ENCODE peak calls at places on chromosome 19, in five cellular contexts. D is GM06990, B is cardiac muscle cell, O is thoracic aorta, E is mucosa of descending colon. W is an unnamed sample. For H3K36me3, the result is how much of the 10 kb centered on the place peaks cover.

GRCh38 chr19:46861691-46862503 is 1.1 kb downstream of the ARHGAP35 start:
- DNase-seq in B (no peak), E (peak), D (peak), O (no peak), W (no peak)

GRCh38 chr19:39276740-39277139 is 8.5 kb downstream of the IFNL2 start:
- DNase-seq in O (no peak), B (no peak), D (no peak), E (no peak), W (no peak)

GRCh38 chr19:6374179-6374709 is 1.5 kb downstream of the PSPN start:
- DNase-seq in D (no peak), O (no peak), E (peak), B (no peak), W (no peak)

GRCh38 chr19:50325310-50326100 is 3.7 kb downstream of the KCNC3 start:
- DNase-seq in D (peak), O (no peak), B (peak), E (peak), W (no peak)

GRCh38 chr19:12202250-12202649 is 39.4 kb downstream of the ZNF136 start:
- DNase-seq in E (peak), O (no peak), D (no peak), B (peak), W (no peak)

GRCh38 chr19:32935629-32936028 is 36.1 kb downstream of the CEP89 start:
- DNase-seq in O (no peak), D (no peak), E (no peak), B (no peak), W (no peak)

GRCh38 chr19:4389511-4390016 is 10.8 kb downstream of the SH3GL1 start:
- DNase-seq in D (no peak), E (no peak), B (no peak), O (no peak), W (no peak)

GRCh38 chr19:36963262-36963661 is 47.1 kb downstream of the ZNF568 start:
- DNase-seq in O (no peak), D (no peak), E (no peak), B (no peak), W (no peak)

GRCh38 chr19:29211562-29212416 is 1.2 kb downstream of the UQCRFS1 start:
- DNase-seq in B (peak), O (no peak), D (no peak), E (no peak), W (no peak)

GRCh38 chr19:31135841-31136240 is 213.4 kb downstream of the TSHZ3 start:
- DNase-seq in O (no peak), D (no peak), B (no peak), E (no peak), W (no peak)

GRCh38 chr19:18924684-18925213 is 5.2 kb downstream of the DDX49 start:
- DNase-seq in B (no peak), D (no peak), O (no peak), E (no peak), W (no peak)
- H3K36me3 ChIP-seq in B (under half), D (under half), O (half or more), E (under half), W (half or more)

DNA sequence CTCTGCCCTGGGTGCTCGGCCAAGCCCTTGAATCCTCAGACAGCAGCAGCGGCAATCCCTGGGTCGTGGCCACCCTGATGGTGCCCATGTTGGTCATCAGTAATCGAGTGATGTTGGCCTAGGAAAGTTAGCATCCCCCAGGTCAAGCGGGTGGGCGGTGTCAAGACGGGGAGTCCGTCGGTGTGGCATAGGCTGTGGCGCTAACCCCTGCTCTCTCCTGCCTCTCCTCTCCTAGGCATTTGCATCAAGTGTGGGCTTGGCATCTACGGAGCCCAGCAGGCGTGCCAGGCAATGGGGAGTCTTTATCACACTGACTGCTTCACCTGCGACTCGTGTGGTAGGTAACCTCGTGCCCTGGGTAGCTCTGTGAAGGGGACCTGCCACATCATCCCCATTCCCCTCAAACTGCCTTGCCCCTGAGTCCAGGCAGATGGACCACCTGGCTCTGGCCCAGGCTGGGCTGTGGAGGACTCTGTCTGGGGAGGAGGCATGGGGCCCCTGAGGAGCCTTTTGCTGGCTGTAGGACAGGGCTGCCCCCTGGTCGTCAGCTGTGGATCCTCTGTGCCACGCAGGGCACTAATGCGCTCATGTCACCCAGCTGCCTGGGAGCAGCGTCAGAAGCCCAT is 8.7 kb downstream of the WTIP start:
- DNase-seq in D (no peak), O (no peak), B (no peak), E (no peak), W (no peak)
- H3K36me3 ChIP-seq in D (under half), O (under half), B (under half), E (under half), W (half or more)

DNA sequence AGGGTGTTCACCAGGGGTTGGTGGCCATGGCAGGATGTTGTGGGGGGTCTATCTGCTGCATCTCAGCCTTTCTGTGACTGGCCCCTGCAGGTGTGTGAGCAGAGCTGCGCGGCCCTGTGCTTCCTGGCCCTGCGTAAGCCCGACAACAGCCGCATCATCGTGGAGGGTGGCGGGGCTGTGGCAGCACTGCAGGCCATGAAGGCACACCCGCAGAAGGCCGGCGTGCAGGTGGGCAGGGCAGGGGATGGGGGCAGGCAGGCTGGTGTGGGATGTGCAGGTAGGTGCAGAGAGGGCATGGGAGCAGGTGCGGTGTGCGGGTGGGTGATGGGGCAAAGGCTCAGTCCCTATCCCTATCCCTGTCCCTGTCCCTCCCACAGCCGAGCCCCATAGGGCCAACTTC is 8.1 kb upstream of the SLC25A42 start:
- DNase-seq in D (no peak), B (no peak), E (no peak), O (no peak), W (no peak)
- H3K36me3 ChIP-seq in D (under half), B (under half), E (under half), O (under half), W (half or more)

GRCh38 chr19:7400815-7401214 is 52.1 kb downstream of the ARHGEF18 start:
- DNase-seq in O (no peak), D (no peak), B (no peak), E (no peak), W (no peak)

GRCh38 chr19:7395793-7396192 is 47.1 kb downstream of the ARHGEF18 start:
- DNase-seq in E (no peak), D (no peak), B (peak), O (no peak), W (no peak)

GRCh38 chr19:7397687-7398086 is 49.0 kb downstream of the ARHGEF18 start:
- DNase-seq in D (no peak), B (peak), O (no peak), E (no peak), W (peak)

DNA sequence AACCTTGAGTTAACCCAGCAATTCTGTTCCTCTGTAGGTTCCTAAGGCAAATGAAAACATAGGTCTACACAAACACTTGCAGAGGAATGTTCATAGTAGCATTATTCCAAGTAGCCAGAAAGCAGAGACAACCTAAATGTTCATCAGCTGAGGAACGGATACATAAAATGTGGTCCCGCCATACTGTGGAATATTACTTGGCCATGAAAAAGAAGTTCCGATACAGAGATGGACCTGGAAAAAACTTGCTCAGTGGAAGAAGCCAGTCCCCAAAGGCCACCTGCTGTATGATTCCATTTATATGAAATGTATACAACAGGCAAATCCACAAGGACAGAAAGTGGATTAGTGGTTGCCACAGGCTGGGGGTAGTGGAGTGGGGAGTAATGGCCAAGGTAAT is 53.0 kb downstream of the ARHGEF18 start:
- DNase-seq in O (no peak), E (no peak), B (no peak), D (no peak), W (no peak)
- H3K36me3 ChIP-seq in O (under half), E (under half), B (under half), D (under half), W (under half)

DNA sequence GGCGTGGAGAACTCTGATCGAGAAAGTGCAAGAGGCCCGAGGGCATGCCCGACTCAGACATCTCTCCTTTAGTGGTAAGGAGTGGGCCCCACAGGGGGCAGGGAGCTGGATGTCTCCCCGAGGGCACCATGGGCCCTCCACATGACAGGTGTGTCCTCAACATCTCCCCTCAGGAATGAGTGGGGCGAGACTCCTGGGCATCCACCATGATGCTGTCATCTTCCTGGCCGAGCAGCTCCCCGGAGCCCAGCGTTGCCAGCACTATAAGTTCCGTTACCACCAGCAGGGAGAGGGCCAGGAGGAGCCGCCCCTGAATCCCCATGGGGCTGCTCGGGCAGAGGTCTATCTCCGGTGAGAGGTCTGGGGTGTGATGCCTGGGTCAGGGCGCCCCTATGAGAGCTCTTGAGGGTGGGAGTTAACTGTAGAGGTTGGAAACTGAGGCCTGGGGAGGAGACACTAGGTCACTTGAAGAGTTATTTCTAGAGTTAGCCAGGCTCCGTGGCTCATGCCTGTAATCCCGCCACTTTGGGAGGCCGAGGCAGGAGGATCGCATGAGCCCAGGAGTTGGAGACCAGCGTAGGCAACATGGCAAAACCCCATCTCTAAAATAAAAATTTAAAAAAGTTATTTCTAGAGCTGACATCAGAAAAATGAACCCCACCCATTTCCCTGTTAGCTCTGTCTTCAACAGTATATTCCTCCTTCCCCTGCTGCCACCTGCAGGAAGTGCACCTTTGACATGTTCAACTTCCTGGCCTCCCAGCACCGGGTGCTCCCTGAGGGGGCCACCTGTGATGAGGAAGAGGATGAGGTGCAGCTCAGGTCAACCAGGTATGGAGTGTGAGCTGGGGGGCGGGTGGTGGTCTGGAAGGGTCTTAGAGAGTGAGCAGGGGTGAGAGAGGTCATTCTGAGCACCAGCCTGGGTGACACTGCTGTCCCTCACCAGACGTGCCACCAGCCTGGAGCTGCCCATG is 5.1 kb downstream of the IGFLR1 start:
- DNase-seq in D (no peak), E (no peak), B (no peak), O (no peak), W (no peak)
- H3K36me3 ChIP-seq in D (under half), E (under half), B (under half), O (under half), W (half or more)

GRCh38 chr19:20640023-20640422 is 21.3 kb downstream of the ZNF626 start:
- DNase-seq in D (no peak), O (no peak), E (no peak), B (no peak), W (no peak)

GRCh38 chr19:20640545-20640944 is 20.8 kb downstream of the ZNF626 start:
- DNase-seq in B (no peak), O (no peak), D (no peak), E (no peak), W (no peak)
- H3K36me3 ChIP-seq in B (under half), O (half or more), D (under half), E (under half), W (under half)

GRCh38 chr19:1253514-1254080 is 5.2 kb downstream of the MIDN start:
- DNase-seq in E (peak), O (no peak), D (no peak), B (no peak), W (peak)

GRCh38 chr19:1252818-1253513 is 4.6 kb downstream of the MIDN start:
- DNase-seq in B (peak), E (peak), D (peak), O (peak), W (peak)

GRCh38 chr19:1251503-1252220 is 3.3 kb downstream of the MIDN start:
- DNase-seq in D (peak), B (no peak), E (peak), O (no peak), W (no peak)

GRCh38 chr19:1251233-1251502 is 2.8 kb downstream of the MIDN start:
- DNase-seq in E (no peak), D (no peak), B (peak), O (no peak), W (peak)

GRCh38 chr19:1252221-1252817 is 3.9 kb downstream of the MIDN start:
- DNase-seq in O (peak), D (peak), E (peak), B (peak), W (peak)
- H3K36me3 ChIP-seq in O (under half), D (under half), E (under half), B (under half), W (half or more)

DNA sequence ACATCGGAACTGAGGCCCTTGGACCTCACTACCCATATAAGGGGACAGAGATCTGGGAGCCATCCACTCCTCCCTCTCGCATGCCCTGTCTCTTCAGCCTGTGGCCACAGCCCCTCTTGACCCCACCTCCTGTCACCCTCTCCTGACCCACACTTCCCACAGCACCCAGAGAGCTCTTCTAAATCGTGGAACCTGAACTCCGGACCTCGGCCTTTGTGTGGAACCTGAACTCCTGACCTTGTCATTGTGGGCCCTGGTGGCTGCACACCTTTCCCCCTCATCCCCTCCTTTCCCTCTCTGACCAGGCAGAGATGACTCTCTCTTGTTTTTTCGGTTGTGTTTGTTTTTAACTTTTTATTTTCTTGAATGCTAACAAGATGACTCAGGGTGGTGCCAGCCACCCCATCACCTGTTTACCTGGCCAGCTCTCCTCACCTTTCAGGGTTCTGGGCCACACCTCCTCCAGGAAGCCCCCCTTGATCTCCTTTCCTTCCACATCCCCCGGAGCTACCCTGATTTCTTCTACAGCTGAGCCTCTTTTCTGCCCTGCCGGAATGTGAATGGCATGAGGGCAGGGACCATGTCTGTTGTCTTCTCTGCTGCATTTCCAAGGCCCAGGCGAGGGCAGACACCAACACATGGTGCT is 5.1 kb downstream of the MRPL4 start:
- DNase-seq in B (no peak), E (no peak), D (no peak), O (no peak), W (no peak)
- H3K36me3 ChIP-seq in B (under half), E (under half), D (under half), O (under half), W (half or more)

DNA sequence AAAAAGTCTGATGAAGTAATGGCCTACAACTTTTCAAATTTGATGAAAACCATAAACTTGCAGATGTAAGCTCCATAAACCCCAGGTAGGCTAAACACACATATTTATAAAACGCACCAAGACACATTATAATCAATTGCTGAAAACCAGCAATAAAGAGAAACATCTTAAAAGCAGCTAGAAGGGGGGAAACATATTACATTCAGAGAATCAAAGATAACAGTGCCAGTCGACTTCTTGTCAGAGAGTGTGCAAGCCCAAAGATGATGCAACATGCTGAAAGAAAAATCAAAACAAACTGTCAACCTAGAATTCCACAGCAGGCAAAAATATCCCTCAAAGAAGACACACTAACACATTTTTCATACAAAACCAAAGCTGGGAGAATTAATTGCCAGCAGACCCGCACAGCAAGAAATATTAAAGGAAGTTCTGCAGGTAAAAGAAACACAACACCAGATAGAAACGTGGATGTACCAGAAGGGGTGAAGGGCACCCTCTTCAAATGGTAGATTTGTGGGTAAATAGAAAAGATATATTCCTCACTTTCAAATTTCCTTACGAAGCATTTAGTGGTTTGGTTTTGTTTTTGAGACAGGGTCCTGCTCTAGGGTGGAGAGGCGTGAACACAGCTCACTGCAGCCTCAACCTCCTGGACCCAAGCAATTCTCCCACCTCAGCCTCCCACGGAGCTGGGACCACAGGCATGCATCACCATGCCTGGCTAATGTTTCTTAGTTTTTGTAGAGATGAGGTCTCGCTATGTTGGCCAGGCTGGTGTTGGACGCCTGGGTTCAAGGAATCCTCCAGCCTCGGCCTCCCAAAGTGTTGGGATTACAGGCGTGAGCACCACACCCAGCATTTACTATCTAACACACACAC is 16.5 kb upstream of the ATP1A3 start:
- DNase-seq in E (no peak), B (peak), O (no peak), D (no peak), W (no peak)
- H3K36me3 ChIP-seq in E (under half), B (under half), O (under half), D (under half), W (under half)